ENCODE peak calls at places on chromosomes 4 and X, in eight cellular contexts. A is IMR-90, I is GM12891, J is lower leg skin, E is transverse colon, Z is NB4, W is ovary, G is upper lobe of left lung. P is an unnamed sample.

GRCh38 chrX:118115948-118116307 is 682 bp downstream of the KLHL13 start:
- DNase-seq in A (no peak), I (no peak), J (no peak), E (no peak), Z (no peak), W (no peak), G (no peak), P (no peak)

GRCh38 chrX:25968920-25969319 is 169.2 kb upstream of the MAGEB18 start:
- DNase-seq in A (no peak), I (no peak), J (peak), E (no peak), Z (peak), W (no peak), G (no peak), P (peak)

GRCh38 chr4:54658321-54659093 is 750 bp downstream of the KIT start:
- DNase-seq in A (peak), I (peak), J (peak), E (peak), Z (peak), W (peak), G (peak), P (no peak)

GRCh38 chrX:43866423-43866822 is 15.8 kb downstream of the MAOB start:
- DNase-seq in A (no peak), I (no peak), J (no peak), E (no peak), Z (no peak), W (no peak), G (no peak), P (no peak)

GRCh38 chrX:69808375-69808774 is 192.5 kb downstream of the EDA start:
- DNase-seq in A (no peak), I (no peak), J (no peak), E (no peak), Z (no peak), W (no peak), G (no peak), P (no peak)

GRCh38 chrX:370963-371745 is 15.6 kb downstream of the PPP2R3B start:
- DNase-seq in A (no peak), I (no peak), J (no peak), E (no peak), Z (no peak), W (no peak), G (no peak), P (no peak)

GRCh38 chrX:15173411-15173810 is 96.5 kb downstream of the ASB9 start:
- DNase-seq in A (no peak), I (no peak), J (no peak), E (no peak), Z (no peak), W (no peak), G (no peak), P (no peak)

GRCh38 chr4:104940927-104941326 is 205.7 kb upstream of the TET2 start:
- DNase-seq in A (no peak), I (no peak), J (no peak), E (no peak), Z (no peak), W (no peak), G (no peak), P (no peak)

GRCh38 chr4:19971829-19972228 is 279.9 kb upstream of the SLIT2 start:
- DNase-seq in A (peak), I (no peak), J (no peak), E (no peak), Z (no peak), W (no peak), G (no peak), P (no peak)

GRCh38 chr4:113288691-113289090 is 239.2 kb downstream of the ANK2 start:
- DNase-seq in A (no peak), I (no peak), J (no peak), E (no peak), Z (no peak), W (no peak), G (no peak), P (no peak)

GRCh38 chr4:11151500-11151899 is 277.2 kb downstream of the HS3ST1 start:
- DNase-seq in A (no peak), I (no peak), J (no peak), E (no peak), Z (no peak), W (no peak), G (no peak), P (no peak)

GRCh38 chr4:95549246-95550138 is 719 bp upstream of the UNC5C start:
- DNase-seq in A (peak), I (peak), J (peak), E (peak), Z (peak), W (peak), G (peak), P (peak)

GRCh38 chr4:32768664-32769389 is 2048.7 kb downstream of the PCDH7 start:
- DNase-seq in A (no peak), I (no peak), J (no peak), E (no peak), Z (no peak), W (no peak), G (no peak), P (no peak)

GRCh38 chr4:22462693-22463092 is 53.2 kb downstream of the ADGRA3 start:
- DNase-seq in A (no peak), I (no peak), J (no peak), E (no peak), Z (peak), W (no peak), G (no peak), P (no peak)

GRCh38 chr4:72208421-72209075 is 176.7 kb downstream of the NPFFR2 start:
- DNase-seq in A (no peak), I (no peak), J (no peak), E (no peak), Z (no peak), W (no peak), G (no peak), P (no peak)

GRCh38 chrX:150980711-150981110 is 2.4 kb upstream of the HMGB3 start:
- DNase-seq in A (no peak), I (no peak), J (no peak), E (no peak), Z (no peak), W (no peak), G (no peak), P (no peak)

GRCh38 chrX:153907456-153907855 is 3.0 kb downstream of the AVPR2 start:
- DNase-seq in A (no peak), I (no peak), J (no peak), E (no peak), Z (no peak), W (no peak), G (peak), P (no peak)

GRCh38 chr4:151276787-151277557 is at the start of gene PRSS48:
- DNase-seq in A (peak), I (peak), J (no peak), E (peak), Z (peak), W (peak), G (no peak), P (peak)

GRCh38 chrX:134622813-134623185 is 35.5 kb downstream of the PLAC1 start:
- DNase-seq in A (no peak), I (no peak), J (no peak), E (no peak), Z (no peak), W (no peak), G (no peak), P (no peak)

GRCh38 chr4:89000844-89001360 is 56.1 kb downstream of the FAM13A start:
- DNase-seq in A (peak), I (no peak), J (no peak), E (no peak), Z (peak), W (no peak), G (no peak), P (no peak)

GRCh38 chr4:169619958-169620845 is at the start of gene CLCN3:
- DNase-seq in A (peak), I (peak), J (peak), E (peak), Z (peak), W (peak), G (peak), P (peak)
- TF ChIP-seq POLR2A in A (peak), I (peak), J (no peak), E (peak), Z (peak), W (peak), G (peak), P (peak)

DNA sequence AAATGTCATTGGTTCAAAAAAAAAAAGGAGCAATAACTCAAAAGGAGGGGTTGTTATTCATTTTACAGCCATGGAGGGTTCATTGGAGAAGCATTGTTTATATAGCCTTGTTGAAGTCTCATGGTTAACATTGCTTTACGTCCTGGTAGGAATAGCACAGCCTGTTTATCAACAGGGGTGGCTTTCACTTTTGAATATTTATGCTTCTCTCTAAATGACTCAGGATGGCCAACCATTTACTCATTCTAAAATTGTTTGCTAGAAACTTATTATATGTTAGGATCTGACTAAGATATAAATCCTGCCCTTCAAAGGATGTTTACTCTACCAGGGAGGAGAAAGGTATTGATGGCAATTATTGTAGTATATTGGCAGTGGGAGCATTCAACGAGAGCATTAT is 534.1 kb upstream of the GALNTL6 start:
- DNase-seq in A (no peak), I (no peak), J (no peak), E (no peak), Z (no peak), W (no peak), G (no peak), P (no peak)
- TF ChIP-seq POLR2A in A (no peak), I (no peak), J (no peak), E (no peak), Z (no peak), W (no peak), G (no peak), P (no peak)

GRCh38 chr4:81471361-81472248 is at the start of gene RASGEF1B:
- DNase-seq in A (peak), I (peak), J (peak), E (peak), Z (peak), W (peak), G (peak), P (no peak)

GRCh38 chr4:81468685-81469084 is 3.0 kb downstream of the RASGEF1B start:
- DNase-seq in A (no peak), I (no peak), J (no peak), E (no peak), Z (no peak), W (no peak), G (no peak), P (no peak)

GRCh38 chr4:81472249-81473085 is 760 bp upstream of the RASGEF1B start:
- DNase-seq in A (no peak), I (no peak), J (peak), E (peak), Z (peak), W (peak), G (no peak), P (no peak)

GRCh38 chr4:81469774-81470455 is 1.8 kb downstream of the RASGEF1B start:
- DNase-seq in A (no peak), I (no peak), J (no peak), E (no peak), Z (no peak), W (no peak), G (no peak), P (no peak)

GRCh38 chr4:81470456-81471327 is 1.0 kb downstream of the RASGEF1B start:
- DNase-seq in A (no peak), I (no peak), J (peak), E (peak), Z (peak), W (peak), G (peak), P (no peak)
- TF ChIP-seq POLR2A in A (no peak), I (no peak), J (no peak), E (peak), Z (no peak), W (peak), G (peak), P (no peak)

GRCh38 chrX:109732319-109732779 is 708 bp downstream of the ACSL4 start:
- DNase-seq in A (peak), I (peak), J (no peak), E (no peak), Z (peak), W (no peak), G (no peak), P (peak)
- TF ChIP-seq POLR2A in A (peak), I (no peak), J (no peak), E (peak), Z (no peak), W (no peak), G (no peak), P (no peak)

DNA sequence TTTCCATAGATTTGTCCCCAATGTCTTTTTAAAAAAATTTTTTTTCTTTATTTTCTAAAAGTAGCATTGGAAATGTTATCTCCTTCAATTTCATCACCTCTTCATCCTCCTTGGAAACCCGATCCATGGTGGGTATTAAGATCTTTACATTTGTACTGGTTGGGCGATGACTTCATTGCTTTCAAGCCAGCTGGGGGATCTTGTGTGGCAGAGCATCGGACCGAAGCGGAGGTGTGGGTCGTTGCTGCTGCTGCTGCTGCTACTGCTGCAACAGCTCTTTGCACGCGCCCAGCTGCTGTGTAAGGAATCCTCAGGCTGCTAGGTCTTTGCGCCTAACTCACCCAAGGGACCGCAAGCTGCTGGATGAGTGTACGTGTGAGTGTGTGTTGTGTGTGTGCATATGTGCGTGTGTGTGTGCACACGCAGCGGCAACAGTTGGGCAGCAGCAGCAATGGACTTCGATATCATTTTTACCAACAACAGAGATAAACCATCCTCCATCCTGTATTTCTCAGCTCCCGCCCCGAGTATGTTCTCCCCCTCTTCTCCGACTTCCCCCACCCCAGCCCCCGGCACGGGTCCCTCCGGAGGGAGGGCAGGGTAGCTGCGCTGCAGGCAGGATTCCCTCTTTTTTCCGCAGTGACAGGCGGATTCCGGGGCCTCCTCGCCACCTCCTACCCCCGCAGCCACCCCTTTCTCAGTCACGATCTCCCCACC is 768 bp upstream of the CDKL5 start:
- DNase-seq in A (peak), I (no peak), J (no peak), E (peak), Z (peak), W (peak), G (no peak), P (no peak)
- TF ChIP-seq POLR2A in A (no peak), I (peak), J (no peak), E (no peak), Z (no peak), W (no peak), G (no peak), P (no peak)

GRCh38 chr4:178205826-178206225 is 763.6 kb upstream of the AGA start:
- DNase-seq in A (peak), I (no peak), J (no peak), E (no peak), Z (no peak), W (no peak), G (no peak), P (no peak)
- TF ChIP-seq POLR2A in A (no peak), I (no peak), J (no peak), E (no peak), Z (no peak), W (no peak), G (no peak), P (no peak)